ENCODE peak calls at places on chromosomes 2 and 18, in ten cellular contexts. One of them, this sample, is unnamed. For H3K27me3, the result is how much of the 10 kb centered on the place peaks cover.

GRCh38 chr18:32724071-32724696 is 48.6 kb downstream of the KLHL14 start:
- DNase-seq in GM12878: no peak
- DNase-seq in fibroblast of lung: no peak
- DNase-seq in right atrium auricular region: no peak
- DNase-seq in CD4-positive, CD25-positive, alpha-beta regulatory T cell: no peak
- DNase-seq in mammary epithelial cell: no peak
- DNase-seq in cardiac muscle cell: no peak
- DNase-seq in psoas muscle: no peak
- DNase-seq in IMR-90: no peak
- DNase-seq in lower lobe of right lung: no peak
- DNase-seq in this sample: no peak

GRCh38 chr18:57498857-57499256 is 63.7 kb downstream of the ONECUT2 start:
- DNase-seq in right atrium auricular region: no peak
- DNase-seq in fibroblast of lung: no peak
- DNase-seq in GM12878: no peak
- DNase-seq in lower lobe of right lung: no peak
- DNase-seq in cardiac muscle cell: no peak
- DNase-seq in IMR-90: no peak
- DNase-seq in mammary epithelial cell: no peak
- DNase-seq in psoas muscle: no peak
- DNase-seq in CD4-positive, CD25-positive, alpha-beta regulatory T cell: no peak
- DNase-seq in this sample: no peak

GRCh38 chr2:172242968-172243367 is 140.3 kb upstream of the DLX2 start:
- DNase-seq in CD4-positive, CD25-positive, alpha-beta regulatory T cell: no peak
- DNase-seq in mammary epithelial cell: no peak
- DNase-seq in IMR-90: no peak
- DNase-seq in lower lobe of right lung: peak
- DNase-seq in GM12878: no peak
- DNase-seq in psoas muscle: no peak
- DNase-seq in cardiac muscle cell: no peak
- DNase-seq in right atrium auricular region: no peak
- DNase-seq in fibroblast of lung: no peak
- DNase-seq in this sample: no peak

GRCh38 chr2:151777487-151777886 is 43.2 kb upstream of the NEB start:
- DNase-seq in IMR-90: no peak
- DNase-seq in CD4-positive, CD25-positive, alpha-beta regulatory T cell: peak
- DNase-seq in GM12878: no peak
- DNase-seq in right atrium auricular region: no peak
- DNase-seq in psoas muscle: no peak
- DNase-seq in mammary epithelial cell: no peak
- DNase-seq in cardiac muscle cell: no peak
- DNase-seq in fibroblast of lung: no peak
- DNase-seq in lower lobe of right lung: no peak
- DNase-seq in this sample: no peak

GRCh38 chr2:52334185-52334584 is 1302.3 kb upstream of the NRXN1 start:
- DNase-seq in IMR-90: no peak
- DNase-seq in lower lobe of right lung: no peak
- DNase-seq in fibroblast of lung: no peak
- DNase-seq in mammary epithelial cell: no peak
- DNase-seq in GM12878: no peak
- DNase-seq in right atrium auricular region: no peak
- DNase-seq in CD4-positive, CD25-positive, alpha-beta regulatory T cell: no peak
- DNase-seq in psoas muscle: no peak
- DNase-seq in cardiac muscle cell: no peak
- DNase-seq in this sample: no peak

GRCh38 chr18:49018553-49018943 is 67.8 kb upstream of the SMAD7 start:
- DNase-seq in mammary epithelial cell: no peak
- DNase-seq in psoas muscle: peak
- DNase-seq in cardiac muscle cell: no peak
- DNase-seq in IMR-90: no peak
- DNase-seq in lower lobe of right lung: no peak
- DNase-seq in fibroblast of lung: no peak
- DNase-seq in GM12878: no peak
- DNase-seq in CD4-positive, CD25-positive, alpha-beta regulatory T cell: no peak
- DNase-seq in right atrium auricular region: peak
- DNase-seq in this sample: no peak

GRCh38 chr2:37570773-37571570 is 100.5 kb downstream of the CDC42EP3 start:
- DNase-seq in CD4-positive, CD25-positive, alpha-beta regulatory T cell: no peak
- DNase-seq in cardiac muscle cell: peak
- DNase-seq in mammary epithelial cell: peak
- DNase-seq in right atrium auricular region: peak
- DNase-seq in psoas muscle: peak
- DNase-seq in IMR-90: peak
- DNase-seq in GM12878: peak
- DNase-seq in lower lobe of right lung: no peak
- DNase-seq in fibroblast of lung: peak
- DNase-seq in this sample: no peak

GRCh38 chr2:188425266-188425665 is 133.6 kb downstream of the GULP1 start:
- DNase-seq in CD4-positive, CD25-positive, alpha-beta regulatory T cell: no peak
- DNase-seq in IMR-90: peak
- DNase-seq in psoas muscle: no peak
- DNase-seq in lower lobe of right lung: no peak
- DNase-seq in mammary epithelial cell: no peak
- DNase-seq in cardiac muscle cell: no peak
- DNase-seq in GM12878: no peak
- DNase-seq in right atrium auricular region: no peak
- DNase-seq in fibroblast of lung: peak
- DNase-seq in this sample: no peak

GRCh38 chr2:124836415-124836814 is 811.3 kb downstream of the CNTNAP5 start:
- DNase-seq in cardiac muscle cell: peak
- DNase-seq in psoas muscle: no peak
- DNase-seq in GM12878: no peak
- DNase-seq in fibroblast of lung: peak
- DNase-seq in CD4-positive, CD25-positive, alpha-beta regulatory T cell: no peak
- DNase-seq in mammary epithelial cell: no peak
- DNase-seq in IMR-90: peak
- DNase-seq in right atrium auricular region: no peak
- DNase-seq in lower lobe of right lung: no peak
- DNase-seq in this sample: no peak

GRCh38 chr2:41853427-41854191 is 194.2 kb upstream of the PKDCC start:
- DNase-seq in right atrium auricular region: peak
- DNase-seq in mammary epithelial cell: peak
- DNase-seq in lower lobe of right lung: no peak
- DNase-seq in fibroblast of lung: peak
- DNase-seq in IMR-90: peak
- DNase-seq in GM12878: no peak
- DNase-seq in cardiac muscle cell: peak
- DNase-seq in CD4-positive, CD25-positive, alpha-beta regulatory T cell: peak
- DNase-seq in psoas muscle: no peak
- DNase-seq in this sample: no peak

GRCh38 chr2:232891621-232892071 is 21.6 kb downstream of the SNORC start:
- DNase-seq in psoas muscle: peak
- DNase-seq in CD4-positive, CD25-positive, alpha-beta regulatory T cell: no peak
- DNase-seq in fibroblast of lung: peak
- DNase-seq in cardiac muscle cell: peak
- DNase-seq in IMR-90: peak
- DNase-seq in lower lobe of right lung: no peak
- DNase-seq in mammary epithelial cell: peak
- DNase-seq in right atrium auricular region: no peak
- DNase-seq in GM12878: no peak
- DNase-seq in this sample: no peak

DNA sequence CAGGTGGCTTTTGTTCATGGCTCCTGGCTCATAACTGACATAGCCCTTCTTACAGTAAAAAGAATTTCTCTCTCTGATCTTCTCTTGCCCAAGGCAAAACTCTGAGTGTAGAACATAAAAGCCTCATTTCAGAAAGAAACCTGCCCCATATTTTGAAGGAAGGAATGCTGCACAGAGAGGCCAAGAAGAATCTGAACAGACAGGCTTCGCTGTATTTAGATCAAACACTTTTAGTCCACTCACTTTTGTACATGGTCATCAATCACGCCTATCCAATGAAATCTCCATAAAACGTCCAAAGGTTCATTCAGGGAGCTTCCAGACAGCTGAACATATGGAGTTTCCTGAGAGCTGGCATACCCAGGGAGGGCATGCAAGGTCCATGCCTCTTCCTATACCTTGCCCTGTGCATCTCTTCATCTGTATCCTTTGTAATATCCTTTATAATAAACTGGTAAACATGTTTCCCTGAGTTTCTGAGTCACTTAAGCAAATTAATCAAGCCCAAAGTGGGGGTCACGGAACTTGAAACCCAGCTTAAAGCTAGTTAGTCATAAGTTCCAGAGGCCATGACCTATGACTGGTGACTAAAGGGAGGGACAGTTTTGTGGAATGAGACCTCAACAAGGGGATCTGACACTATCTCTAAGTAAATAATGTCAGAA is 62.5 kb upstream of the TMEM247 start:
- DNase-seq in psoas muscle: no peak
- DNase-seq in IMR-90: peak
- DNase-seq in fibroblast of lung: no peak
- DNase-seq in CD4-positive, CD25-positive, alpha-beta regulatory T cell: no peak
- DNase-seq in GM12878: no peak
- DNase-seq in cardiac muscle cell: no peak
- DNase-seq in mammary epithelial cell: no peak
- DNase-seq in lower lobe of right lung: no peak
- DNase-seq in right atrium auricular region: no peak
- DNase-seq in this sample: no peak
- H3K27ac ChIP-seq in psoas muscle: no peak
- H3K27ac ChIP-seq in IMR-90: no peak
- H3K27ac ChIP-seq in fibroblast of lung: no peak
- H3K27ac ChIP-seq in CD4-positive, CD25-positive, alpha-beta regulatory T cell: no peak
- H3K27ac ChIP-seq in GM12878: no peak
- H3K27ac ChIP-seq in cardiac muscle cell: no peak
- H3K27ac ChIP-seq in mammary epithelial cell: no peak
- H3K27ac ChIP-seq in lower lobe of right lung: no peak
- H3K27ac ChIP-seq in right atrium auricular region: no peak
- H3K27ac ChIP-seq in this sample: no peak

GRCh38 chr18:80173060-80173459 is 64.0 kb downstream of the ADNP2 start:
- DNase-seq in right atrium auricular region: no peak
- DNase-seq in fibroblast of lung: no peak
- DNase-seq in lower lobe of right lung: peak
- DNase-seq in psoas muscle: no peak
- DNase-seq in IMR-90: no peak
- DNase-seq in mammary epithelial cell: no peak
- DNase-seq in cardiac muscle cell: no peak
- DNase-seq in GM12878: no peak
- DNase-seq in CD4-positive, CD25-positive, alpha-beta regulatory T cell: no peak
- DNase-seq in this sample: no peak

GRCh38 chr18:80169607-80170006 is 60.5 kb downstream of the ADNP2 start:
- DNase-seq in psoas muscle: no peak
- DNase-seq in CD4-positive, CD25-positive, alpha-beta regulatory T cell: no peak
- DNase-seq in GM12878: no peak
- DNase-seq in fibroblast of lung: no peak
- DNase-seq in right atrium auricular region: no peak
- DNase-seq in lower lobe of right lung: peak
- DNase-seq in mammary epithelial cell: peak
- DNase-seq in IMR-90: peak
- DNase-seq in cardiac muscle cell: no peak
- DNase-seq in this sample: no peak

GRCh38 chr18:80170395-80171094 is 61.5 kb downstream of the ADNP2 start:
- DNase-seq in cardiac muscle cell: peak
- DNase-seq in GM12878: no peak
- DNase-seq in psoas muscle: no peak
- DNase-seq in IMR-90: no peak
- DNase-seq in fibroblast of lung: no peak
- DNase-seq in right atrium auricular region: no peak
- DNase-seq in CD4-positive, CD25-positive, alpha-beta regulatory T cell: no peak
- DNase-seq in mammary epithelial cell: no peak
- DNase-seq in lower lobe of right lung: peak
- DNase-seq in this sample: no peak

GRCh38 chr18:80172056-80172455 is 63.0 kb downstream of the ADNP2 start:
- DNase-seq in mammary epithelial cell: peak
- DNase-seq in psoas muscle: no peak
- DNase-seq in right atrium auricular region: no peak
- DNase-seq in IMR-90: no peak
- DNase-seq in CD4-positive, CD25-positive, alpha-beta regulatory T cell: no peak
- DNase-seq in fibroblast of lung: peak
- DNase-seq in cardiac muscle cell: no peak
- DNase-seq in lower lobe of right lung: no peak
- DNase-seq in GM12878: no peak
- DNase-seq in this sample: no peak

GRCh38 chr18:80171190-80171872 is 62.3 kb downstream of the ADNP2 start:
- DNase-seq in right atrium auricular region: no peak
- DNase-seq in psoas muscle: peak
- DNase-seq in cardiac muscle cell: peak
- DNase-seq in CD4-positive, CD25-positive, alpha-beta regulatory T cell: peak
- DNase-seq in fibroblast of lung: peak
- DNase-seq in lower lobe of right lung: peak
- DNase-seq in IMR-90: peak
- DNase-seq in GM12878: no peak
- DNase-seq in mammary epithelial cell: peak
- DNase-seq in this sample: no peak
- H3K4me3 ChIP-seq in right atrium auricular region: peak
- H3K4me3 ChIP-seq in psoas muscle: peak
- H3K4me3 ChIP-seq in cardiac muscle cell: no peak
- H3K4me3 ChIP-seq in CD4-positive, CD25-positive, alpha-beta regulatory T cell: no peak
- H3K4me3 ChIP-seq in fibroblast of lung: no peak
- H3K4me3 ChIP-seq in lower lobe of right lung: peak
- H3K4me3 ChIP-seq in IMR-90: peak
- H3K4me3 ChIP-seq in GM12878: no peak
- H3K4me3 ChIP-seq in mammary epithelial cell: peak
- H3K4me3 ChIP-seq in this sample: peak

GRCh38 chr2:209086761-209087160 is 337.1 kb upstream of the MAP2 start:
- DNase-seq in GM12878: no peak
- DNase-seq in CD4-positive, CD25-positive, alpha-beta regulatory T cell: no peak
- DNase-seq in IMR-90: no peak
- DNase-seq in right atrium auricular region: no peak
- DNase-seq in cardiac muscle cell: no peak
- DNase-seq in lower lobe of right lung: no peak
- DNase-seq in psoas muscle: no peak
- DNase-seq in fibroblast of lung: no peak
- DNase-seq in mammary epithelial cell: no peak
- DNase-seq in this sample: no peak
- H3K27me3 ChIP-seq in GM12878: under half
- H3K27me3 ChIP-seq in CD4-positive, CD25-positive, alpha-beta regulatory T cell: under half
- H3K27me3 ChIP-seq in IMR-90: under half
- H3K27me3 ChIP-seq in right atrium auricular region: under half
- H3K27me3 ChIP-seq in cardiac muscle cell: under half
- H3K27me3 ChIP-seq in lower lobe of right lung: under half
- H3K27me3 ChIP-seq in psoas muscle: under half
- H3K27me3 ChIP-seq in fibroblast of lung: under half
- H3K27me3 ChIP-seq in mammary epithelial cell: under half
- H3K27me3 ChIP-seq in this sample: under half

DNA sequence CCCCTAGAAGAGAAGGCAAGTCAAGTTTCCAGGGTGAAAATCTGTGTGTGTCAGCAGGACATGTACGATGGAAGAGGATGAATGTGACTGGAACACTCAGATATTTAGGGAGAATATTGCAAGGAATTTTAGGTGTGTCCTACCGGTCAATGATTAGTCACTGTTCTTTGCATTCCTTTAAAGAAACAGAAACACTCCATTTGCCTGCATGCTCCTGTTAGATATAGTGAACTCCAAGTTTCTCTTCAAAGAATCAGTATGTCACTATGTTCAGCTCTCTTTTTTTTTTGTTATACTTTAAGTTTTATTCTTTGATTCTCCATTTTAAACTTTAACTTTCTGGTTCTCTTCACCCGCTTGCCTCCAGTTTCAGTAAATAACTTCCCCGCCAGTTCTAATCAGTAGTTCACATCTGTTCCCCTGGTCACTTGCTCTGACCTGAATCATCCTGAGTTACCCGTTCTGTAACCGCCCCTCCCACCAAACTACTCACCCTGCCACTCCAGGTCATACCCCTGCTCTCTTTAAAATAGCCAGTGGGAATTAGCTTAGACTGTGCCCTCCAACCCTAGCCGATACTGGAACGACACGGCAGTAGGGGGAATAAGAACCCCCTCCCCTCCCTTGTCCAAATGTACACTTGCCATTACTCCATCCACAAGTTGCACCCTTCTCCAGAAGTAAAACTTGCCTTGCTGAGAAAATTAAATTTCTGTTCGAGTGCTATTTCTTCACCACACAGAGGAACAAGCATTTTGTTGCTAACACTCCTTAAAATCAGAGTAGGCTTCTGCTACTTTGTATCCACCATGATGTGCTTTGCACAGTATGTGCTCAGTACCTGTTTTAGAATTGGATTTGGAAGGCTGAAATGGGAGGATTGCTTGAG is 268.4 kb downstream of the METTL4 start:
- DNase-seq in GM12878: no peak
- DNase-seq in psoas muscle: no peak
- DNase-seq in CD4-positive, CD25-positive, alpha-beta regulatory T cell: no peak
- DNase-seq in mammary epithelial cell: peak
- DNase-seq in cardiac muscle cell: peak
- DNase-seq in lower lobe of right lung: no peak
- DNase-seq in fibroblast of lung: peak
- DNase-seq in IMR-90: no peak
- DNase-seq in right atrium auricular region: no peak
- DNase-seq in this sample: no peak
- H3K27ac ChIP-seq in GM12878: no peak
- H3K27ac ChIP-seq in psoas muscle: no peak
- H3K27ac ChIP-seq in CD4-positive, CD25-positive, alpha-beta regulatory T cell: no peak
- H3K27ac ChIP-seq in mammary epithelial cell: peak
- H3K27ac ChIP-seq in cardiac muscle cell: no peak
- H3K27ac ChIP-seq in lower lobe of right lung: no peak
- H3K27ac ChIP-seq in fibroblast of lung: no peak
- H3K27ac ChIP-seq in IMR-90: no peak
- H3K27ac ChIP-seq in right atrium auricular region: no peak
- H3K27ac ChIP-seq in this sample: no peak